ENCODE peak calls at places on chromosomes 6 and 20, in ten cellular contexts. S is ACHN; W is ascending aorta; O is occipital lobe; N is NCI-H1417 treated with DMSO at 0.1 percent for 48 hours; D is anterior cingulate cortex; Q is Panc1; G is HEK293T; K is CD8-positive, alpha-beta T cell; J is activated naive CD8-positive, alpha-beta T cell treated with anti-CD3 and anti-CD28 coated beads for 36 hours. Y is an unnamed sample.

GRCh38 chr6:166862287-166862977 is 93.9 kb downstream of the RNASET2 start:
- DNase-seq in D (peak), K (peak), J (peak), Q (no peak), N (no peak), O (peak), S (no peak), G (peak), W (no peak), Y (peak)

GRCh38 chr6:148818939-148819575 is 72.2 kb downstream of the UST start:
- DNase-seq in K (no peak), J (no peak), O (no peak), D (no peak), W (no peak), N (no peak), G (no peak), S (no peak), Q (no peak), Y (no peak)

GRCh38 chr6:14113951-14114350 is 3.6 kb upstream of the CD83 start:
- DNase-seq in D (no peak), K (no peak), N (no peak), G (no peak), O (no peak), S (no peak), J (no peak), Q (no peak), W (no peak), Y (no peak)

GRCh38 chr6:147392917-147393625 is 115.4 kb upstream of the SAMD5 start:
- DNase-seq in W (no peak), S (no peak), J (no peak), Q (no peak), G (no peak), O (no peak), D (no peak), K (no peak), N (no peak), Y (no peak)

GRCh38 chr6:121666809-121667208 is 231.4 kb downstream of the GJA1 start:
- DNase-seq in K (no peak), G (peak), O (no peak), S (peak), D (no peak), N (no peak), W (no peak), J (no peak), Q (peak), Y (no peak)

GRCh38 chr6:161594412-161594811 is 320.6 kb upstream of the AGPAT4 start:
- DNase-seq in J (no peak), G (no peak), S (no peak), W (no peak), N (no peak), D (no peak), K (no peak), Q (no peak), O (no peak), Y (no peak)

GRCh38 chr6:132962936-132963579 is 148.7 kb downstream of the RPS12 start:
- DNase-seq in O (no peak), Q (peak), D (peak), W (no peak), G (peak), J (peak), K (peak), S (peak), N (no peak), Y (peak)

GRCh38 chr6:148616811-148617210 is 130.0 kb upstream of the UST start:
- DNase-seq in W (no peak), D (no peak), K (no peak), J (no peak), N (no peak), G (no peak), S (no peak), Q (no peak), O (no peak), Y (no peak)

GRCh38 chr6:35181933-35182612 is 31.7 kb upstream of the SCUBE3 start:
- DNase-seq in S (peak), K (no peak), O (no peak), W (peak), G (no peak), J (peak), N (no peak), Q (no peak), D (no peak), Y (no peak)

GRCh38 chr6:140744648-140745320 is 1370.3 kb upstream of the CITED2 start:
- DNase-seq in G (no peak), K (no peak), J (no peak), Q (no peak), N (no peak), O (no peak), D (no peak), S (no peak), W (no peak), Y (no peak)

GRCh38 chr6:76351275-76351674 is 278.8 kb upstream of the IMPG1 start:
- DNase-seq in K (no peak), N (no peak), S (peak), G (no peak), O (no peak), Q (no peak), D (no peak), W (no peak), J (no peak), Y (no peak)

GRCh38 chr6:116933488-116933887 is 56.4 kb downstream of the RFX6 start:
- DNase-seq in Q (no peak), D (no peak), J (no peak), W (no peak), K (no peak), S (no peak), G (no peak), N (no peak), O (no peak), Y (no peak)

GRCh38 chr6:33061987-33062386 is 11.5 kb downstream of the HLA-DPA1 start:
- DNase-seq in W (no peak), N (no peak), S (no peak), G (no peak), K (no peak), D (no peak), O (no peak), J (no peak), Q (no peak), Y (no peak)

GRCh38 chr20:5309971-5310370 is 6.8 kb downstream of the PROKR2 start:
- DNase-seq in N (no peak), J (no peak), W (no peak), Q (no peak), G (no peak), D (no peak), O (no peak), S (no peak), K (no peak), Y (no peak)

GRCh38 chr6:126112171-126112632 is 125.9 kb downstream of the TRMT11 start:
- DNase-seq in O (no peak), W (no peak), J (no peak), G (no peak), K (no peak), S (no peak), N (no peak), Q (peak), D (no peak), Y (no peak)

GRCh38 chr6:148289153-148289552 is 53.5 kb upstream of the SASH1 start:
- DNase-seq in D (no peak), W (no peak), S (no peak), N (no peak), K (no peak), G (no peak), Q (no peak), J (no peak), O (no peak), Y (no peak)

GRCh38 chr20:46501337-46501942 is 11.9 kb downstream of the ZNF334 start:
- DNase-seq in Q (no peak), D (no peak), S (no peak), O (no peak), J (no peak), G (no peak), K (no peak), W (no peak), N (no peak), Y (no peak)

GRCh38 chr6:7701212-7701834 is 24.6 kb upstream of the BMP6 start:
- DNase-seq in Q (no peak), D (no peak), K (no peak), O (no peak), G (no peak), J (no peak), W (no peak), N (no peak), S (no peak), Y (no peak)

GRCh38 chr6:34792605-34793500 is 970 bp downstream of the BLTP3A start:
- DNase-seq in K (peak), G (peak), J (peak), N (no peak), Q (no peak), W (no peak), O (peak), S (peak), D (peak), Y (peak)

GRCh38 chr20:24199493-24199892 is 210.9 kb upstream of the GGTLC1 start:
- DNase-seq in N (no peak), G (no peak), W (no peak), J (no peak), Q (no peak), S (no peak), D (no peak), O (no peak), K (no peak), Y (no peak)

GRCh38 chr6:148893481-148893880 is 146.7 kb downstream of the UST start:
- DNase-seq in G (no peak), Q (no peak), J (no peak), O (no peak), K (no peak), N (no peak), S (no peak), D (no peak), W (no peak), Y (no peak)

GRCh38 chr6:27141472-27142015 is 106.0 kb upstream of the PRSS16 start:
- DNase-seq in D (no peak), K (no peak), W (no peak), O (no peak), S (no peak), Q (no peak), G (no peak), N (no peak), J (no peak), Y (no peak)

GRCh38 chr6:157744202-157744601 is 78.8 kb upstream of the SNX9 start:
- DNase-seq in J (no peak), N (no peak), D (no peak), O (no peak), S (no peak), W (no peak), G (no peak), K (no peak), Q (no peak), Y (no peak)

GRCh38 chr20:4318891-4319290 is 303.5 kb upstream of the RNF24 start:
- DNase-seq in O (no peak), W (no peak), Q (no peak), J (no peak), K (no peak), N (no peak), D (no peak), G (no peak), S (no peak), Y (no peak)

GRCh38 chr6:144415014-144415413 is 129.9 kb downstream of the UTRN start:
- DNase-seq in O (no peak), G (no peak), K (no peak), N (no peak), W (no peak), J (no peak), Q (peak), S (peak), D (no peak), Y (no peak)